ENCODE peak calls at places on chromosomes 4 and X, in seven cellular contexts. One of them, this sample, is unnamed.

GRCh38 chr4:94814237-94814636 is 56.5 kb downstream of the BMPR1B start:
- DNase-seq in pons: no peak
- DNase-seq in astrocyte of the cerebellum: no peak
- DNase-seq in activated CD4-positive, alpha-beta T cell treated with anti-CD3 and anti-CD28 coated beads, Interleukin-2, amount 10 ng/mL, durations not matched to agents 7 days and 5 days: no peak
- DNase-seq in Peyer's patch: no peak
- DNase-seq in heart right ventricle: no peak
- DNase-seq in AG10803: peak; percentile 29
- DNase-seq in this sample: no peak

GRCh38 chrX:153926594-153926862 is 464 bp upstream of the ARHGAP4 start:
- DNase-seq in pons: no peak
- DNase-seq in astrocyte of the cerebellum: no peak
- DNase-seq in activated CD4-positive, alpha-beta T cell treated with anti-CD3 and anti-CD28 coated beads, Interleukin-2, amount 10 ng/mL, durations not matched to agents 7 days and 5 days: no peak
- DNase-seq in Peyer's patch: no peak
- DNase-seq in heart right ventricle: no peak
- DNase-seq in AG10803: no peak
- DNase-seq in this sample: no peak

GRCh38 chr4:125833-126232 is 1.5 kb downstream of the ZNF718 start:
- DNase-seq in pons: no peak
- DNase-seq in astrocyte of the cerebellum: no peak
- DNase-seq in activated CD4-positive, alpha-beta T cell treated with anti-CD3 and anti-CD28 coated beads, Interleukin-2, amount 10 ng/mL, durations not matched to agents 7 days and 5 days: no peak
- DNase-seq in Peyer's patch: no peak
- DNase-seq in heart right ventricle: no peak
- DNase-seq in AG10803: no peak
- DNase-seq in this sample: no peak

GRCh38 chrX:18983711-18984380 is at the start of gene PHKA2:
- DNase-seq in pons: peak; percentile 15
- DNase-seq in astrocyte of the cerebellum: no peak
- DNase-seq in activated CD4-positive, alpha-beta T cell treated with anti-CD3 and anti-CD28 coated beads, Interleukin-2, amount 10 ng/mL, durations not matched to agents 7 days and 5 days: no peak
- DNase-seq in Peyer's patch: peak; percentile 76
- DNase-seq in heart right ventricle: peak; percentile 66
- DNase-seq in AG10803: peak; percentile 35
- DNase-seq in this sample: peak; percentile 65

GRCh38 chr4:7828011-7828720 is 111.5 kb downstream of the AFAP1 start:
- DNase-seq in pons: peak; percentile 72
- DNase-seq in astrocyte of the cerebellum: peak; percentile 99
- DNase-seq in activated CD4-positive, alpha-beta T cell treated with anti-CD3 and anti-CD28 coated beads, Interleukin-2, amount 10 ng/mL, durations not matched to agents 7 days and 5 days: peak; percentile 37
- DNase-seq in Peyer's patch: peak; percentile 86
- DNase-seq in heart right ventricle: peak; percentile 42
- DNase-seq in AG10803: peak; percentile 100
- DNase-seq in this sample: peak; percentile 26

GRCh38 chr4:153036931-153037330 is 100.8 kb downstream of the FHDC1 start:
- DNase-seq in pons: no peak
- DNase-seq in astrocyte of the cerebellum: no peak
- DNase-seq in activated CD4-positive, alpha-beta T cell treated with anti-CD3 and anti-CD28 coated beads, Interleukin-2, amount 10 ng/mL, durations not matched to agents 7 days and 5 days: no peak
- DNase-seq in Peyer's patch: no peak
- DNase-seq in heart right ventricle: no peak
- DNase-seq in AG10803: no peak
- DNase-seq in this sample: no peak

GRCh38 chrX:57282568-57282967 is 3.9 kb upstream of the FAAH2 start:
- DNase-seq in pons: no peak
- DNase-seq in astrocyte of the cerebellum: no peak
- DNase-seq in activated CD4-positive, alpha-beta T cell treated with anti-CD3 and anti-CD28 coated beads, Interleukin-2, amount 10 ng/mL, durations not matched to agents 7 days and 5 days: no peak
- DNase-seq in Peyer's patch: no peak
- DNase-seq in heart right ventricle: no peak
- DNase-seq in AG10803: no peak
- DNase-seq in this sample: no peak

GRCh38 chrX:135688137-135688536 is 25.3 kb upstream of the CT45A1 start:
- DNase-seq in pons: no peak
- DNase-seq in astrocyte of the cerebellum: no peak
- DNase-seq in activated CD4-positive, alpha-beta T cell treated with anti-CD3 and anti-CD28 coated beads, Interleukin-2, amount 10 ng/mL, durations not matched to agents 7 days and 5 days: peak; percentile 6
- DNase-seq in Peyer's patch: no peak
- DNase-seq in heart right ventricle: no peak
- DNase-seq in AG10803: no peak
- DNase-seq in this sample: no peak

GRCh38 chr4:16721618-16722291 is 176.7 kb downstream of the LDB2 start:
- DNase-seq in pons: no peak
- DNase-seq in astrocyte of the cerebellum: peak; percentile 22
- DNase-seq in activated CD4-positive, alpha-beta T cell treated with anti-CD3 and anti-CD28 coated beads, Interleukin-2, amount 10 ng/mL, durations not matched to agents 7 days and 5 days: no peak
- DNase-seq in Peyer's patch: no peak
- DNase-seq in heart right ventricle: no peak
- DNase-seq in AG10803: peak; percentile 18
- DNase-seq in this sample: no peak

GRCh38 chrX:135275973-135276372 is 24.1 kb downstream of the ETDA start:
- DNase-seq in pons: no peak
- DNase-seq in astrocyte of the cerebellum: no peak
- DNase-seq in activated CD4-positive, alpha-beta T cell treated with anti-CD3 and anti-CD28 coated beads, Interleukin-2, amount 10 ng/mL, durations not matched to agents 7 days and 5 days: no peak
- DNase-seq in Peyer's patch: no peak
- DNase-seq in heart right ventricle: no peak
- DNase-seq in AG10803: no peak
- DNase-seq in this sample: no peak

GRCh38 chr4:143023519-143023918 is 161.2 kb upstream of the USP38 start:
- DNase-seq in pons: no peak
- DNase-seq in astrocyte of the cerebellum: no peak
- DNase-seq in activated CD4-positive, alpha-beta T cell treated with anti-CD3 and anti-CD28 coated beads, Interleukin-2, amount 10 ng/mL, durations not matched to agents 7 days and 5 days: no peak
- DNase-seq in Peyer's patch: no peak
- DNase-seq in heart right ventricle: no peak
- DNase-seq in AG10803: no peak
- DNase-seq in this sample: no peak

GRCh38 chr4:25433966-25434667 is 57.1 kb downstream of the ANAPC4 start:
- DNase-seq in pons: no peak
- DNase-seq in astrocyte of the cerebellum: no peak
- DNase-seq in activated CD4-positive, alpha-beta T cell treated with anti-CD3 and anti-CD28 coated beads, Interleukin-2, amount 10 ng/mL, durations not matched to agents 7 days and 5 days: no peak
- DNase-seq in Peyer's patch: no peak
- DNase-seq in heart right ventricle: no peak
- DNase-seq in AG10803: no peak
- DNase-seq in this sample: no peak

GRCh38 chr4:63528592-63528991 is 880.7 kb downstream of the TECRL start:
- DNase-seq in pons: no peak
- DNase-seq in astrocyte of the cerebellum: no peak
- DNase-seq in activated CD4-positive, alpha-beta T cell treated with anti-CD3 and anti-CD28 coated beads, Interleukin-2, amount 10 ng/mL, durations not matched to agents 7 days and 5 days: no peak
- DNase-seq in Peyer's patch: no peak
- DNase-seq in heart right ventricle: no peak
- DNase-seq in AG10803: no peak
- DNase-seq in this sample: no peak

GRCh38 chr4:97073194-97073593 is 1070.1 kb downstream of the STPG2 start:
- DNase-seq in pons: no peak
- DNase-seq in astrocyte of the cerebellum: peak; percentile 24
- DNase-seq in activated CD4-positive, alpha-beta T cell treated with anti-CD3 and anti-CD28 coated beads, Interleukin-2, amount 10 ng/mL, durations not matched to agents 7 days and 5 days: no peak
- DNase-seq in Peyer's patch: no peak
- DNase-seq in heart right ventricle: no peak
- DNase-seq in AG10803: no peak
- DNase-seq in this sample: no peak

GRCh38 chr4:89469512-89469911 is 161.9 kb upstream of the GPRIN3 start:
- DNase-seq in pons: no peak
- DNase-seq in astrocyte of the cerebellum: no peak
- DNase-seq in activated CD4-positive, alpha-beta T cell treated with anti-CD3 and anti-CD28 coated beads, Interleukin-2, amount 10 ng/mL, durations not matched to agents 7 days and 5 days: no peak
- DNase-seq in Peyer's patch: no peak
- DNase-seq in heart right ventricle: no peak
- DNase-seq in AG10803: no peak
- DNase-seq in this sample: no peak

This sample was measured in midbrain.